ENCODE peak calls at places on chromosomes 13 and 19, in seven cellular contexts. J is sigmoid colon, T is esophagus squamous epithelium, D is IMR-90, F is transverse colon, G is upper lobe of left lung, Q is uterus. H is an unnamed sample.

GRCh38 chr19:17703823-17704463 is 15.3 kb upstream of the MAP1S start:
- DNase-seq in J (no peak), T (no peak), D (peak), F (peak), G (no peak), Q (no peak), H (no peak)

GRCh38 chr19:19531951-19532805 is 3.5 kb downstream of the YJEFN3 start:
- DNase-seq in J (peak), T (no peak), D (peak), F (peak), G (peak), Q (peak), H (peak)

GRCh38 chr19:7879102-7879770 is 5.0 kb upstream of the PRR36 start:
- DNase-seq in J (no peak), T (no peak), D (no peak), F (no peak), G (no peak), Q (no peak), H (no peak)

GRCh38 chr19:18091217-18091608 is 4.5 kb upstream of the IL12RB1 start:
- DNase-seq in J (peak), T (no peak), D (no peak), F (peak), G (no peak), Q (no peak), H (peak)

GRCh38 chr13:59638404-59638803 is 525.3 kb downstream of the DIAPH3 start:
- DNase-seq in J (no peak), T (no peak), D (no peak), F (no peak), G (no peak), Q (no peak), H (no peak)

GRCh38 chr19:30371157-30371845 is 883 bp upstream of the ZNF536 start:
- DNase-seq in J (no peak), T (no peak), D (no peak), F (no peak), G (no peak), Q (no peak), H (no peak)

GRCh38 chr19:21047712-21048111 is 27.3 kb downstream of the ZNF430 start:
- DNase-seq in J (no peak), T (no peak), D (no peak), F (no peak), G (no peak), Q (no peak), H (no peak)

GRCh38 chr13:109846185-109846584 is 59.8 kb upstream of the IRS2 start:
- DNase-seq in J (no peak), T (no peak), D (no peak), F (no peak), G (no peak), Q (no peak), H (no peak)

GRCh38 chr19:42693760-42694350 is 46.4 kb downstream of the PSG3 start:
- DNase-seq in J (no peak), T (no peak), D (peak), F (no peak), G (no peak), Q (no peak), H (peak)

GRCh38 chr13:50467156-50467814 is 376.2 kb downstream of the DLEU7 start:
- DNase-seq in J (no peak), T (no peak), D (no peak), F (no peak), G (no peak), Q (no peak), H (no peak)

GRCh38 chr13:109892101-109892500 is 105.7 kb upstream of the IRS2 start:
- DNase-seq in J (no peak), T (no peak), D (no peak), F (no peak), G (no peak), Q (no peak), H (no peak)

DNA sequence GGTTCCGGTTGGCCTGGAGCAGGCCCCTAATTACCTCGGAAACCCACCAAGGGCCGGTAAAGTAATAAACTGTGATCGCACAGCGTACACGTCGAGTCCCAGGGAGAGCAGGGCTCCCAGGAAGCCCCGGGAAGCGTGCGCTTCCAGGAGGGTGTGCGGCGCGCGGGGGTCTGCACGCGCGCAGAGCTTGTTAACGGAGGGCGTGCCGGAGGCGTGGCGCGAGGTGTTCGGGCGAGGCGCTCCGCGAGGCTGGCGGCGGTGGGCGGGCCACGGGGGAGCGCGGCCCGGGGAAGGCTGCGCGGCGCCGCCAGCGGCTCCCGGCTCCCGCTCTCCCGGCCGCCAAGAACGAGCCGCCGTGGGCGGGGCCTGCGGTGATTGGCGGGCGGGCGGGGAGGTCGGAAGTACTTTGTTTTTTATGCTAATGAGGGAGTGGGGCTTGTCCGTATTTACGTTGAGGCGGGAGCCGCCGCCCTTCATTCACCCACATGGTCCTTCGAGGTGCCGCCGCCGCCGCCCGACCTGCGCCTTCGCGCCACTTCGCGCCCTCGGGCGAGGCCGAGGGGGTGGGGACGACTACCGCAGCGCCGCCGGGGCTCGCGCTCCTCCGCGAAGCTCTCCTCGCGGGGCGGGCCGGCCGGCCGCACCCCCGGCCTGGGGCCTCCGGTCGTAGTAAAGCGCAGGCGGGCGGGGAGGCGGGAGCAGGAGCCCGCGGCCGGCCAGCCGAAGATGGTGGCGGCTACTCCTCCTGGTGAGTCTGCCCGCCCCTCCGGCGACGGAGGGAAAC is at the start of gene MIR17HG:
- DNase-seq in J (peak), T (peak), D (peak), F (peak), G (peak), Q (peak), H (peak)
- TF ChIP-seq POLR2A in J (no peak), T (no peak), D (peak), F (peak), G (peak), Q (peak), H (peak)

DNA sequence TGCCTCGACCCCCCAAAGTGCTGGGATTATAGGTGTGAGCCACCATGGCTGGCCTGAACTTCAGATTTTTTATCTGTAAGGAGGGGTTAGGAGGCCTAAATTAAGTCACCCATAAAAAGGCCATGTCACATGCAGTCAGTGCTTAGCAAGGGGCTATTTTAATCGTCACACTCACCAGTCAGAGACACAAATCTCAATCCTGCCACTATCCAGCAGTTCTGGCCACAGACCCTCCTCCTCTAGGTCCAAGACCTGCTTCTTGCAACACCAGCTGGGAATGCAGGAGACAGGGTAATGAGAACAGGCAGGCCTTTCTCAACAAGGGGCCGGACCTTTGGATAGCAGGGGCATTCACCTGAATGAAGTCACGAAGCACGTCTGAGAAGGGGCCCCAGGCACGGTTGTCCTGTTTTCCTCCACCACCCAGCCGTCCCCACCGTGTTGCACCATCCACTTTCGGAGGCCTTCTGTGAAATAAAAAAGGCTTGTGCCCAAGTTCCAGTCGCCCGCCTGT is 1.4 kb downstream of the FBXO27 start:
- DNase-seq in J (no peak), T (no peak), D (no peak), F (no peak), G (no peak), Q (no peak), H (no peak)
- TF ChIP-seq POLR2A in J (no peak), T (no peak), D (no peak), F (no peak), G (peak), Q (no peak), H (no peak)

DNA sequence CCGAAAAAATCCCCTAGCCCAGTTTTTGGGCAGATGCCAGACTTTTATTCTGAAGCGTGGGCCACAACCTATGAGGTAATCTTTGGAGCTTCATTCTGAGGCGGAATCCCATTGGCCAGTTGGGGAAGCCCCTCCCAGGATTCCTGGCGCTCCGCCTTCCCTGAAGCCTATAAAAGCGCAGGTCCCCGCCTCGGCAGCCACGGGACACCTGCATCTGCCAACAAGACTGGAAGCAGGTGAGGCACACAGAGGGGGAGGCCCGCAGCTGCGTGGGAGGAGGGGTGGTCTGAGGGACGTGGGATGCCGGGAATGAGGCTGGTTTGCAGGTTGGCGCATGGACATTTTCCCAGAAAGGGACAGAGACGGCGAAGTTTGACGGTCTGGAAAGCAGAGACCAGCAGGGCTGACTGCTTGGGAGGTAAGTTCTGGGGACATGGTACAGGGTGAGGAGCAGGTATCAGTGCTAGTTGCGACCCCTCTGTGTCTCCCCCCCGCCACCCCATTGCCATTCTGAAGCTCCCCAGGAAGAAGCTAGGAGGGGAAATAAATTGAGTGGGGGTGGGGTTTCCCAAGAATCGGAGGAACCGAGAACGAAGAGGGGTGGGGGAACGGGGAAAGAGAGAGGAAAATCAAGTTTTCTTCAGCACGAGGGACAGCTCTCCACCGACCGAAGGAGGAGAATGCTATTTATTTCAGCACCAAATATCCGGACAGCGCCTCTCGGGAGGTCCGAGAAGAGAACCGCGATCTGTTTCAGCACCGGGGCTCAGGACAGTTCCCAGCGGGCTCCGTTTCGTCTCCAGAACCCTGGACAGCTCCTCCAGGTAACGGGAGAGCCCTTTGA is 22.4 kb upstream of the FEM1A start:
- DNase-seq in J (peak), T (no peak), D (peak), F (peak), G (no peak), Q (peak), H (peak)
- TF ChIP-seq POLR2A in J (no peak), T (no peak), D (no peak), F (no peak), G (no peak), Q (no peak), H (no peak)

GRCh38 chr19:40620161-40620485 is 19.0 kb downstream of the LTBP4 start:
- DNase-seq in J (no peak), T (no peak), D (no peak), F (no peak), G (no peak), Q (no peak), H (no peak)

GRCh38 chr19:40622773-40623075 is 21.6 kb downstream of the LTBP4 start:
- DNase-seq in J (no peak), T (no peak), D (no peak), F (no peak), G (peak), Q (peak), H (no peak)

GRCh38 chr19:40623403-40624239 is 22.5 kb downstream of the LTBP4 start:
- DNase-seq in J (no peak), T (no peak), D (peak), F (peak), G (peak), Q (peak), H (peak)

GRCh38 chr19:40621283-40621682 is 20.1 kb downstream of the LTBP4 start:
- DNase-seq in J (no peak), T (no peak), D (no peak), F (no peak), G (no peak), Q (no peak), H (no peak)

DNA sequence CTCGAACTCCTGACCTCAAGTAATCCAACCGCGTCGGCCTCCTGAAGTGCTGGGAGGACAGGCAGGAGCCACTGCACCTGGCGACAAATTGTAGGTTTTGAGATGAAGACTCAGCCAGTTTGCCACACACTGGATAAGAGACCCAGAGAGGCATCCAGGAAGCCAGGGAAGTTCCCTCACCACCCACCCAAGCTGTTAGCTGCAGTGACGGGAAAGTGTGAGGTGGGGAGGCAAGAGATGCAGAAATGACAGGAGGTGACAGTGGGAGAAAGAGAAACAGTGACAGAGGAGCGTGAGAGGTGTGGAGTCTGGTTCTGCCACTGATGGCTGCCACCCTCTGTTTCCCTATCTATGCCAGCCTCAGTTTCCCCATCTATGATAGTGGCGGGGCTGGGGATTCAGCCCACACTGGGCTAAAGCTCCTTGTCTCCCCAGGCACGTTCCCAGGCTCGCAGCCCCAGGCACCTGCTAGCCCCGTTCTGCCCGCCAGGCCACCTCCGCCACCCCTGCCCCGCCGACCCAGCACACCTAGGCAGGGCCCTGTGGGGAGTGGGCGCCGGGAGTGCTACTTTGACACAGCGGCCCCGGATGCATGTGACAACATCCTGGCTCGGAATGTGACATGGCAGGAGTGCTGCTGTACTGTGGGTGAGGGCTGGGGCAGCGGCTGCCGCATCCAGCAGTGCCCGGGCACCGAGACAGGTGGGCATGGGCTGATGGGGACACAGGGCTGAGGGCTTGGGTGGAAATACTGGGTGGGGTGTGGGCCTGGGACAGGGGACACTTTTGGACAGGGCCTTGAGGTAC is 21.0 kb downstream of the LTBP4 start:
- DNase-seq in J (no peak), T (no peak), D (no peak), F (no peak), G (peak), Q (no peak), H (no peak)
- TF ChIP-seq POLR2A in J (no peak), T (no peak), D (no peak), F (no peak), G (no peak), Q (no peak), H (no peak)

H was measured in erythroblast.